ENCODE peak calls at places on chromosomes 6 and 20, in four cellular contexts. S is Kasumi-1, H is GM12892, G is NCI-H1417. T is an unnamed sample.

GRCh38 chr6:20791932-20792331 is 257.7 kb downstream of the CDKAL1 start:
- DNase-seq in G (no peak), S (no peak), H (no peak), T (no peak)

GRCh38 chr6:110359554-110359953 is 1.4 kb upstream of the METTL24 start:
- DNase-seq in G (no peak), H (no peak), S (no peak), T (no peak)

GRCh38 chr6:137903933-137904821 is 37.1 kb downstream of the TNFAIP3 start:
- DNase-seq in G (no peak), H (no peak), S (no peak), T (peak; percentile 17)

GRCh38 chr20:41499064-41499463 is 119.1 kb downstream of the CHD6 start:
- DNase-seq in G (no peak), H (no peak), S (no peak), T (no peak)

GRCh38 chr20:57426156-57426769 is 35.1 kb downstream of the RBM38 start:
- DNase-seq in S (no peak), G (peak; percentile 72), H (no peak), T (no peak)

GRCh38 chr6:45991189-45991588 is 24.5 kb downstream of the CLIC5 start:
- DNase-seq in G (no peak), H (no peak), S (no peak), T (no peak)

GRCh38 chr20:45104786-45105185 is 3.9 kb upstream of the KCNS1 start:
- DNase-seq in S (peak; percentile 17), G (no peak), H (no peak), T (no peak)

GRCh38 chr6:36692220-36692619 is 5.4 kb upstream of the RAB44 start:
- DNase-seq in S (peak; percentile 83), G (no peak), H (peak; percentile 57), T (peak; percentile 56)

GRCh38 chr6:49497308-49497707 is 2.4 kb upstream of the GLYATL3 start:
- DNase-seq in H (no peak), G (no peak), S (no peak), T (no peak)

GRCh38 chr6:160428069-160428430 is 79.9 kb downstream of the SLC22A3 start:
- DNase-seq in G (no peak), S (no peak), H (no peak), T (no peak)